ENCODE peak calls at places on chromosomes 6 and 20, in four cellular contexts. V is HCT116, Q is HepG2, M is Panc1. C is an unnamed sample.

GRCh38 chr6:153214439-153214838 is 83.4 kb upstream of the RGS17 start:
- DNase-seq in V (no peak), Q (no peak), M (no peak), C (no peak)

GRCh38 chr6:145070791-145071190 is 664.5 kb downstream of the EPM2A start:
- DNase-seq in V (no peak), Q (no peak), M (no peak), C (no peak)

GRCh38 chr6:29887819-29888581 is 54.3 kb upstream of the HLA-A start:
- DNase-seq in V (peak; percentile 18), Q (no peak), M (peak; percentile 18), C (no peak)

GRCh38 chr6:105174512-105174911 is 5.3 kb downstream of the POPDC3 start:
- DNase-seq in V (no peak), Q (no peak), M (no peak), C (no peak)

GRCh38 chr6:150691463-150691862 is 91.8 kb downstream of the PLEKHG1 start:
- DNase-seq in V (no peak), Q (no peak), M (no peak), C (no peak)

GRCh38 chr6:131839388-131839787 is 31.6 kb downstream of the ENPP1 start:
- DNase-seq in V (no peak), Q (no peak), M (no peak), C (no peak)

GRCh38 chr6:163291622-163292021 is 122.9 kb upstream of the QKI start:
- DNase-seq in V (no peak), Q (no peak), M (no peak), C (no peak)

GRCh38 chr20:51220293-51220706 is 197.4 kb upstream of the KCNG1 start:
- DNase-seq in V (no peak), Q (peak; percentile 23), M (no peak), C (peak; percentile 44)

GRCh38 chr6:28756555-28756918 is 167.2 kb downstream of the TRIM27 start:
- DNase-seq in V (no peak), Q (peak; percentile 70), M (peak; percentile 47), C (no peak)

GRCh38 chr20:62494980-62495797 is 19.4 kb upstream of the GATA5 start:
- DNase-seq in V (no peak), Q (no peak), M (no peak), C (no peak)

GRCh38 chr6:43758617-43759050 is 11.4 kb upstream of the VEGFA start:
- DNase-seq in V (no peak), Q (no peak), M (no peak), C (peak; percentile 57)

GRCh38 chr20:37903317-37904007 is 535 bp downstream of the VSTM2L start:
- DNase-seq in V (no peak), Q (no peak), M (no peak), C (no peak)

GRCh38 chr20:37899105-37900045 is 3.6 kb upstream of the VSTM2L start:
- DNase-seq in V (no peak), Q (no peak), M (no peak), C (no peak)

GRCh38 chr20:37902504-37903313 is at the start of gene VSTM2L:
- DNase-seq in V (no peak), Q (no peak), M (no peak), C (peak; percentile 30)

GRCh38 chr20:37901667-37902503 is 1.0 kb upstream of the VSTM2L start:
- DNase-seq in V (peak; percentile 4), Q (peak; percentile 61), M (peak; percentile 63), C (peak; percentile 89)

GRCh38 chr20:37901280-37901666 is 1.7 kb upstream of the VSTM2L start:
- DNase-seq in V (no peak), Q (no peak), M (no peak), C (peak; percentile 48)
- TF ChIP-seq TCF7L2 in V (no peak), Q (no peak), M (no peak), C (no peak)

GRCh38 chr20:21522479-21523397 is 8.9 kb upstream of the NKX2-2 start:
- DNase-seq in V (no peak), Q (no peak), M (no peak), C (no peak)
- TF ChIP-seq TCF7L2 in V (no peak), Q (no peak), M (no peak), C (no peak)

GRCh38 chr20:41245086-41245707 is 72.3 kb downstream of the ZHX3 start:
- DNase-seq in V (no peak), Q (peak; percentile 15), M (no peak), C (no peak)
- TF ChIP-seq TCF7L2 in V (no peak), Q (no peak), M (no peak), C (no peak)

DNA sequence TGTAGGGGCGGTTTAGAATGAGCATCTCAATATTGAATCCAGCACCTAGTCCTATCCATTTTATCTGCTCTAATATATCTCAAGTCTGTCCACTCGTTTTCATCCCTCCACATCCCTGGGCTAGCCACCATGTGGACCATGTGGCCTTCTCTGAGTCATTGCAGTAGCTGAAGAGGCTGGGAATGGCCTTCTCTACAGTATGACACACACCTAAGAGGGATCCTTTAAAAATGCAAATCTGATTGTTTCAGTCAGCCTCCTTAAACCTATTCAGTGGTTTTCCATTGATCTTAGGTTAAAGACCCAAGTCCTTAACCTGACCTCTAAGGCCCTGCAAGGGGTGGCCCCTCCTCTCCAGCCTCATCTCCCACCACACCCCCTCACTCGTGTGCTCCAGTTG is 9.4 kb downstream of the RING1 start:
- DNase-seq in V (no peak), Q (no peak), M (no peak), C (no peak)
- TF ChIP-seq TCF7L2 in V (no peak), Q (no peak), M (no peak), C (no peak)

GRCh38 chr6:148415511-148416286 is 73.1 kb downstream of the SASH1 start:
- DNase-seq in V (no peak), Q (no peak), M (no peak), C (no peak)
- TF ChIP-seq TCF7L2 in V (no peak), Q (no peak), M (no peak), C (no peak)

GRCh38 chr6:97963148-97963680 is 680.2 kb upstream of the MMS22L start:
- DNase-seq in V (no peak), Q (no peak), M (no peak), C (no peak)

DNA sequence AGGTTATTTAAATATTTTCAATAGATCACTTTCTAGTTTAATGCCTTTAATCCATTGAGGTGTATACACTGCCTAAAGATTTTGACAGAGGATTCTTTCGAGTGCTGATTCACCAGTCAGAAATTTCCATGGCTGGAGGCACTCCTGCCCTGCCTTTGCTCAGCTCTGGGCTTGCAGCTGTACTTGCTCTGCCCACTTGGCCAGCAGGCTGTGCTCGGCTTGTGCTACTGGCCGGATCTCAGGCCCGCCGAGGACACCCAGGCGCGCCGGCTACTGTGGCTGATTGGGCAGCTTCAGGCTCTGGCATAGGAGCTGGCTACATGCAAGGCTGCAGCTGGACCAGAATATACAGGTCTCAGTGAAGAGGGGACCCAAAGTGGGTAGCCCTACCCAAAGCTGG is 675.1 kb upstream of the MMS22L start:
- DNase-seq in V (no peak), Q (no peak), M (no peak), C (no peak)
- TF ChIP-seq TCF7L2 in V (no peak), Q (no peak), M (no peak), C (no peak)

DNA sequence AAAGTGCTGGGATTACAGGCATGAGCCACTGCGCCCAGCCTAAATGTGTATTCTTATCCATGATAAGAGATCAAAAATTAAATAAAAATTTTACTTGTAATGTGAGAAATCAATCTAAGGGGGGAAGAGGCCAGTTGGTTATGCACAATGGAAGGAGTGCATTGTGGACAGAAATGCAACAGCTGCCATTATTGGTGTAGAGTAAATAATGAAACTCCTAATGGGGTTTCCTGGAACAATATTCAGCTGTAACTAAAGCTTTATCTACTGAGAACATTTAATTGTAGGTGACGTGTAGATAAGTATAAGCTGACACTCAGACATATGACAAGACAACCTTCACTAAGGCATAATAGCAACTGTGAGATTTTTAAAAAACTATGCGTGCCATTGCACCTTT is 71.3 kb downstream of the CEP57L1 start:
- DNase-seq in V (no peak), Q (no peak), M (no peak), C (no peak)
- TF ChIP-seq TCF7L2 in V (no peak), Q (no peak), M (no peak), C (no peak)

DNA sequence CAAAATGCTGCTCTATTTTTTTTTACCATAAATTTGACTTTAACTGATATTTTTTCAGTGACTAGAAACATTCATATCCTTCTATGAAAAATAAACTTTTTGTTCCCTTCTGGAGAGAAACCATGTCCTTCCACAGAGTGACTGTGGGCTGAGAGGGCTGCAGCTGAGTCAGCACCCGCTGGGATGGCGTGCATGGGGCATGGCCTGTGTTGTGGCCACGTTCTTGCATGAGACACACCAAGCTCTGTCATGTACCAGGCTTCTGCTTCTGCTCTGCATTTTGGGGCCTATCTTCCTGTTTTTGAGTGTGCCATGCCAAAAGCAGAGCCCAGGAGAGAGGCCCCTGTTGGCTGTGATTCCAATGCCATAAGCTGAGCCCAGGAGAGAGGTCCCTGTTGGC is 10.8 kb downstream of the APMAP start:
- DNase-seq in V (no peak), Q (no peak), M (no peak), C (no peak)
- TF ChIP-seq TCF7L2 in V (no peak), Q (no peak), M (no peak), C (no peak)

C was measured in K562.